ENCODE peak calls at places on chromosomes 5 and 9, in five cellular contexts. Z is NCI-H524 treated with DMSO at 0.1 percent for 48 hours, L is anterior cingulate cortex, D is cardiac septum, T is fibroblast of the aortic adventitia. C is an unnamed sample.

GRCh38 chr5:32522429-32523143 is 62.8 kb upstream of the SUB1 start:
- DNase-seq in L (no peak), D (peak), T (peak), Z (no peak), C (no peak)

GRCh38 chr5:52875827-52876226 is 88.1 kb downstream of the ITGA1 start:
- DNase-seq in T (peak), Z (no peak), L (no peak), D (no peak), C (no peak)

GRCh38 chr9:87479801-87480201 is 17.9 kb upstream of the DAPK1 start:
- DNase-seq in T (no peak), L (no peak), D (no peak), Z (no peak), C (no peak)

GRCh38 chr5:109755761-109756160 is 66.0 kb downstream of the MAN2A1 start:
- DNase-seq in Z (no peak), D (no peak), T (no peak), L (no peak), C (no peak)

GRCh38 chr5:148873690-148874485 is 47.5 kb downstream of the ADRB2 start:
- DNase-seq in D (no peak), Z (no peak), T (no peak), L (no peak), C (no peak)

GRCh38 chr9:73979894-73980264 is 517.3 kb upstream of the RORB start:
- DNase-seq in L (no peak), T (no peak), Z (no peak), D (no peak), C (no peak)

GRCh38 chr5:146662229-146662628 is 146.2 kb upstream of the GPR151 start:
- DNase-seq in T (peak), Z (peak), L (no peak), D (no peak), C (no peak)

GRCh38 chr9:130936285-130937117 is 2.5 kb downstream of the FIBCD1 start:
- DNase-seq in L (no peak), T (peak), Z (peak), D (no peak), C (no peak)

GRCh38 chr5:34791761-34792244 is 47.2 kb upstream of the TTC23L start:
- DNase-seq in Z (no peak), T (peak), D (no peak), L (no peak), C (no peak)

GRCh38 chr5:138601444-138601843 is 26.2 kb upstream of the HSPA9 start:
- DNase-seq in D (no peak), L (no peak), Z (no peak), T (peak), C (no peak)

GRCh38 chr5:172740483-172741205 is 30.4 kb downstream of the DUSP1 start:
- DNase-seq in Z (no peak), L (no peak), T (peak), D (no peak), C (peak)

GRCh38 chr9:81969971-81970370 is 18.6 kb upstream of the SPATA31D1 start:
- DNase-seq in L (no peak), T (peak), Z (no peak), D (no peak), C (no peak)

GRCh38 chr5:1831677-1832313 is 30.6 kb downstream of the NDUFS6 start:
- DNase-seq in T (no peak), L (no peak), D (peak), Z (peak), C (no peak)

GRCh38 chr5:75108931-75109596 is 56.7 kb upstream of the GCNT4 start:
- DNase-seq in Z (no peak), L (no peak), D (no peak), T (no peak), C (no peak)

GRCh38 chr5:142922223-142922952 is 152.2 kb downstream of the ARHGAP26 start:
- DNase-seq in Z (peak), L (no peak), T (peak), D (no peak), C (no peak)

GRCh38 chr5:133514456-133514855 is 97.9 kb downstream of the FSTL4 start:
- DNase-seq in Z (no peak), T (no peak), L (no peak), D (no peak), C (no peak)

GRCh38 chr5:13249854-13250253 is 694.6 kb downstream of the DNAH5 start:
- DNase-seq in Z (no peak), D (no peak), T (peak), L (no peak), C (no peak)

GRCh38 chr5:16965581-16965980 is 29.5 kb upstream of the MYO10 start:
- DNase-seq in Z (no peak), D (no peak), L (no peak), T (peak), C (no peak)

GRCh38 chr9:16371306-16371705 is 499.2 kb downstream of the BNC2 start:
- DNase-seq in L (no peak), D (no peak), T (no peak), Z (peak), C (no peak)

GRCh38 chr5:33275921-33276705 is 164.7 kb upstream of the TARS1 start:
- DNase-seq in Z (no peak), L (no peak), D (no peak), T (peak), C (no peak)

GRCh38 chr5:151812757-151813309 is 41.1 kb downstream of the G3BP1 start:
- DNase-seq in L (no peak), T (peak), D (no peak), Z (no peak), C (no peak)

GRCh38 chr5:170307575-170308465 is 10.2 kb upstream of the LCP2 start:
- DNase-seq in T (peak), L (no peak), Z (no peak), D (peak), C (no peak)

GRCh38 chr9:34991833-34992375 is 2.4 kb downstream of the DNAJB5 start:
- DNase-seq in Z (no peak), D (no peak), L (no peak), T (no peak), C (peak)

GRCh38 chr9:4114569-4115505 is 185.0 kb downstream of the GLIS3 start:
- DNase-seq in D (no peak), T (peak), Z (no peak), L (no peak), C (no peak)

GRCh38 chr5:61603211-61603908 is 271.3 kb downstream of the ZSWIM6 start:
- DNase-seq in L (no peak), T (peak), D (no peak), Z (no peak), C (peak)

GRCh38 chr5:1432296-1432695 is 12.9 kb downstream of the SLC6A3 start:
- DNase-seq in T (no peak), L (no peak), D (peak), Z (no peak), C (peak)

GRCh38 chr9:36078047-36078446 is 41.3 kb downstream of the RECK start:
- DNase-seq in Z (no peak), T (no peak), D (no peak), L (no peak), C (no peak)

GRCh38 chr9:1916676-1917075 is 98.5 kb upstream of the SMARCA2 start:
- DNase-seq in T (no peak), D (no peak), L (no peak), Z (peak), C (peak)

GRCh38 chr5:141135030-141135717 is at the start of gene PCDHB5:
- DNase-seq in T (peak), Z (no peak), D (no peak), L (no peak), C (no peak)

GRCh38 chr5:5050797-5051196 is 89.3 kb upstream of the ADAMTS16 start:
- DNase-seq in T (no peak), L (no peak), D (no peak), Z (no peak), C (no peak)

GRCh38 chr9:21205204-21205603 is 1.7 kb downstream of the IFNA10 start:
- DNase-seq in L (no peak), D (no peak), Z (no peak), T (no peak), C (no peak)

GRCh38 chr9:133601746-133602145 is 7.4 kb downstream of the FAM163B start:
- DNase-seq in T (no peak), D (no peak), L (no peak), Z (no peak), C (no peak)

GRCh38 chr5:99901972-99902371 is 633.2 kb upstream of the FAM174A start:
- DNase-seq in D (no peak), L (no peak), Z (no peak), T (no peak), C (no peak)

GRCh38 chr5:175796536-175797499 is 74.6 kb upstream of the CPLX2 start:
- DNase-seq in L (peak), Z (no peak), T (peak), D (peak), C (peak)

GRCh38 chr5:13572188-13572587 is 372.3 kb downstream of the DNAH5 start:
- DNase-seq in D (no peak), Z (no peak), L (no peak), T (no peak), C (no peak)